ENCODE peak calls at places on chromosomes 16 and 17, in four cellular contexts. C is GM12878, H is HEK293T, F is K562. K is an unnamed sample.

GRCh38 chr16:11312718-11313492 is 31.8 kb upstream of the PRM1 start:
- DNase-seq in H (no peak), F (peak; percentile 63), C (no peak), K (peak; percentile 72)

GRCh38 chr17:30450125-30451027 is 26.8 kb upstream of the GOSR1 start:
- DNase-seq in H (no peak), F (no peak), C (no peak), K (peak; percentile 94)

GRCh38 chr16:51317575-51317974 is 166.5 kb upstream of the SALL1 start:
- DNase-seq in C (no peak), F (no peak), H (no peak), K (no peak)

GRCh38 chr17:50833396-50834125 is 1.8 kb upstream of the WFIKKN2 start:
- DNase-seq in F (no peak), H (no peak), C (no peak), K (no peak)

GRCh38 chr16:56583351-56583910 is 5.9 kb upstream of the MT3 start:
- DNase-seq in C (no peak), H (no peak), F (no peak), K (no peak)

GRCh38 chr17:54381482-54381881 is 519.2 kb upstream of the TOM1L1 start:
- DNase-seq in H (no peak), C (no peak), F (no peak), K (no peak)

GRCh38 chr16:87780385-87780989 is 14.7 kb upstream of the KLHDC4 start:
- DNase-seq in F (peak; percentile 67), H (no peak), C (peak; percentile 87), K (no peak)

GRCh38 chr16:5770118-5770517 is 672.5 kb upstream of the EEF2KMT start:
- DNase-seq in F (no peak), C (no peak), H (no peak), K (no peak)

GRCh38 chr17:57986841-57987581 is 1.0 kb downstream of the VEZF1 start:
- DNase-seq in F (peak; percentile 55), C (no peak), H (peak; percentile 39), K (peak; percentile 89)

GRCh38 chr16:72934661-72935403 is 113.1 kb downstream of the ZFHX3 start:
- DNase-seq in F (no peak), C (no peak), H (no peak), K (no peak)

GRCh38 chr16:21167360-21167759 is 8.9 kb downstream of the LDAF1 start:
- DNase-seq in H (no peak), F (no peak), C (no peak), K (no peak)

GRCh38 chr16:89744813-89745212 is 23.5 kb downstream of the ZNF276 start:
- DNase-seq in F (no peak), C (no peak), H (no peak), K (no peak)

GRCh38 chr17:38351412-38352222 is at the start of gene SOCS7:
- DNase-seq in F (peak; percentile 95), H (peak; percentile 86), C (peak; percentile 58), K (peak; percentile 95)

GRCh38 chr17:38353668-38354067 is 2.0 kb downstream of the SOCS7 start:
- DNase-seq in C (no peak), H (no peak), F (no peak), K (no peak)

GRCh38 chr17:38353084-38353604 is 1.5 kb downstream of the SOCS7 start:
- DNase-seq in C (no peak), H (no peak), F (no peak), K (no peak)

GRCh38 chr17:38354466-38354865 is 2.8 kb downstream of the SOCS7 start:
- DNase-seq in F (no peak), C (no peak), H (no peak), K (no peak)

GRCh38 chr17:38352245-38353083 is 820 bp downstream of the SOCS7 start:
- DNase-seq in H (peak; percentile 14), F (peak; percentile 41), C (no peak), K (no peak)
- TF ChIP-seq TARDBP in H (no peak), F (no peak), C (no peak), K (no peak)

GRCh38 chr17:41540921-41541625 is 13.0 kb upstream of the KRT19 start:
- DNase-seq in C (no peak), H (no peak), F (peak; percentile 63), K (no peak)
- TF ChIP-seq TARDBP in C (no peak), H (no peak), F (no peak), K (no peak)

GRCh38 chr17:14779236-14779635 is 478.4 kb downstream of the HS3ST3B1 start:
- DNase-seq in C (no peak), H (no peak), F (no peak), K (no peak)

GRCh38 chr17:14790518-14790917 is 474.6 kb downstream of the PMP22 start:
- DNase-seq in F (no peak), C (no peak), H (no peak), K (no peak)

GRCh38 chr17:14780116-14780515 is 479.2 kb downstream of the HS3ST3B1 start:
- DNase-seq in H (no peak), C (no peak), F (no peak), K (no peak)

GRCh38 chr17:14781123-14781522 is 480.2 kb downstream of the HS3ST3B1 start:
- DNase-seq in H (no peak), C (no peak), F (no peak), K (no peak)

DNA sequence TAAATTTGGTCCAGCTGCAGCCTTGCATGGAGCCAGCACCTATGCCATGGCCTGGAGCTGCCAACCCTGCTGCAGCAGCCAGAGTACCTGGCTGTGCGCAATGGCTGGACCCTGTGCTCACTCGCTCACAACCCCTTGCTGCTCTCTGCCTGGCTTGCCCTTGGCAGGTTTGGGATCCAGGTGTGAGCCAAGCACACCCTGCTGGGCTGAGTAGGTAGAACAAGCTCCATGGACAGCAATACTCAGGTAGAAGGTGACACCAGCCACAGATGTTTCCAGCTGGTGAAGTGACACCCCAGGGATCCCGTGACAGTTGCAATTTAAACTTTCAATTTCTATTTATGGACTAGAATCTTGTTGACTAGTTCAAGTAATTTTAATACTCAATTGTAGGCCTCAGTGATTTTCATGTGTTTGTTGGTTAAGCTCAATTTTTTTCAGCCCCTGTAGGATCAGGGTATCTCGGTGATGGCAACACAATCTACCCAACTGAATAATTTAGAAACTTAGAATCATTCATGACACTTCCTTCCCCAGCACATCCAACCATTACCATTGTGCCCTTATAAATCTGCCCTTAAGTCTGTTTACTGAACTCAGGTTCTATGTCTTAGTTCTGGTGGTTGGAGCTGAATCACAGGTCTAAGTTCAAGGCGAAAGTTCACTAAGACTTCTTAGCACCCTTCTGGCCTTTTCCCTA is 480.0 kb downstream of the PMP22 start:
- DNase-seq in C (no peak), H (no peak), F (no peak), K (peak; percentile 47)
- TF ChIP-seq TARDBP in C (no peak), H (no peak), F (no peak), K (no peak)

GRCh38 chr17:28724500-28725165 is 1.4 kb downstream of the TLCD1 start:
- DNase-seq in H (no peak), C (no peak), F (peak; percentile 62), K (no peak)
- TF ChIP-seq TARDBP in H (no peak), C (no peak), F (no peak), K (no peak)

GRCh38 chr17:33045236-33045635 is 53.6 kb downstream of the SPACA3 start:
- DNase-seq in C (no peak), H (no peak), F (no peak), K (no peak)

GRCh38 chr17:33038740-33039139 is 47.1 kb downstream of the SPACA3 start:
- DNase-seq in C (no peak), F (peak; percentile 69), H (peak; percentile 51), K (no peak)

GRCh38 chr17:33044771-33045170 is 53.1 kb downstream of the SPACA3 start:
- DNase-seq in H (no peak), F (no peak), C (no peak), K (no peak)

GRCh38 chr17:33039874-33040273 is 48.2 kb downstream of the SPACA3 start:
- DNase-seq in H (no peak), F (no peak), C (no peak), K (no peak)
- TF ChIP-seq TARDBP in H (no peak), F (no peak), C (no peak), K (no peak)

K was measured in HepG2.